ENCODE peak calls at places on chromosomes 12 and 14, in six cellular contexts. B is sigmoid colon, J is ovary, Z is ascending aorta, T is left ventricle myocardium inferior, S is PC-9. W is an unnamed sample.

GRCh38 chr14:54347044-54347443 is 49.8 kb upstream of the CDKN3 start:
- DNase-seq in B (no peak), J (no peak), Z (no peak), T (no peak), S (no peak), W (no peak)

GRCh38 chr14:99146991-99147740 is 124.8 kb downstream of the BCL11B start:
- DNase-seq in B (peak; percentile 25), J (no peak), Z (peak; percentile 24), T (no peak), S (no peak), W (no peak)

GRCh38 chr14:71658261-71658860 is 273.9 kb upstream of the RGS6 start:
- DNase-seq in B (no peak), J (no peak), Z (no peak), T (no peak), S (no peak), W (no peak)

GRCh38 chr14:37027188-37027824 is 145.1 kb downstream of the SLC25A21 start:
- DNase-seq in B (no peak), J (no peak), Z (no peak), T (no peak), S (no peak), W (no peak)

GRCh38 chr12:131260251-131260905 is 306.7 kb downstream of the ADGRD1 start:
- DNase-seq in B (no peak), J (no peak), Z (no peak), T (no peak), S (no peak), W (no peak)

GRCh38 chr14:90514015-90514398 is 117.2 kb downstream of the CALM1 start:
- DNase-seq in B (no peak), J (no peak), Z (no peak), T (no peak), S (no peak), W (no peak)

GRCh38 chr14:21087294-21088091 is 11.0 kb downstream of the ZNF219 start:
- DNase-seq in B (no peak), J (no peak), Z (no peak), T (no peak), S (no peak), W (peak; percentile 21)

GRCh38 chr12:5965950-5966383 is 20.9 kb upstream of the ANO2 start:
- DNase-seq in B (no peak), J (no peak), Z (no peak), T (peak; percentile 29), S (no peak), W (peak; percentile 40)

GRCh38 chr14:51457858-51458562 is 193.7 kb upstream of the FRMD6 start:
- DNase-seq in B (no peak), J (no peak), Z (no peak), T (no peak), S (no peak), W (no peak)

GRCh38 chr14:59200214-59200613 is 11.7 kb downstream of the DAAM1 start:
- DNase-seq in B (no peak), J (no peak), Z (no peak), T (no peak), S (no peak), W (no peak)

GRCh38 chr12:1920436-1920835 is 2.0 kb upstream of the CACNA2D4 start:
- DNase-seq in B (no peak), J (no peak), Z (no peak), T (no peak), S (no peak), W (no peak)

GRCh38 chr14:74595006-74595735 is 16.9 kb downstream of the LTBP2 start:
- DNase-seq in B (peak; percentile 87), J (peak; percentile 83), Z (peak; percentile 84), T (peak; percentile 83), S (no peak), W (no peak)

GRCh38 chr12:6551063-6551461 is 4.8 kb downstream of the IFFO1 start:
- DNase-seq in B (peak; percentile 88), J (peak; percentile 24), Z (peak; percentile 93), T (peak; percentile 82), S (no peak), W (peak; percentile 50)

GRCh38 chr12:85630851-85631250 is 205.4 kb downstream of the RASSF9 start:
- DNase-seq in B (no peak), J (no peak), Z (no peak), T (no peak), S (no peak), W (no peak)

GRCh38 chr12:92032101-92032500 is 113.5 kb downstream of the BTG1 start:
- DNase-seq in B (no peak), J (no peak), Z (no peak), T (no peak), S (no peak), W (no peak)
- H3K27ac ChIP-seq in B (peak overlapping the region; percentile 82), J (no peak overlapping the region), Z (peak overlapping the region; percentile 27), T (peak overlapping the region; percentile 83), S (no peak overlapping the region), W (no peak overlapping the region)

GRCh38 chr14:63594455-63595372 is 47.0 kb downstream of the WDR89 start:
- DNase-seq in B (no peak), J (no peak), Z (no peak), T (no peak), S (no peak), W (no peak)

GRCh38 chr14:63598821-63599220 is 42.9 kb downstream of the WDR89 start:
- DNase-seq in B (no peak), J (no peak), Z (no peak), T (no peak), S (no peak), W (no peak)

DNA sequence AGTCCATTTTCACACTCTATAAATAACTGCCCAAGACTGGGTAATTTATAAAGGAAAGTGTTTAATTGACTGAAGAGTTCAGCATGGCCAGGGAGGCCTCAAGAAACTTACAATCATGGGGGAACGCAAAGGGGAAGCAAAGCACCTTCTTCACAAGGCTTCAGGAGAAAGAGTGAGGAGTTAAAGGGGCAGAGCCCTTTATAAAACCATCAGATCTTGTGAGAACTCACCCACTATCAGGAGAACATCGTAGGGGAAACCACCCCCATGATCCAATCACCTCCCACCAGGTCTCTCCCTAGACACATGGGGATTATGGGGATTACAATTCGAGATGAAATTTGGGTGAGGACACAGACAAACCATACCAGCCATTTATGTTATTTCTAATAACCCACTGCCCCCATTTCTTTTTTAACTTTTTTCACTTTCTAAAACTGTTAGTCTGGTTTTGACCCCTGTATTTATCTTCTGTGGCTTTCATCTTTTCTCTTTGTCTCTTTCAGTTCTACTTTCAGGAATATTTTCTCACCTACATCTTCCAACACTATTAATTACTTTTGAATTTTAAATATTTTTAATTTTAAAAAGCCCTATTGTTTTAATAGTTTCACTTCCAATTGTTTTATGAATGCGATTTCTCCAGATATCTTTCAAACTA is 44.5 kb downstream of the WDR89 start:
- DNase-seq in B (no peak), J (no peak), Z (no peak), T (no peak), S (no peak), W (no peak)
- H3K27ac ChIP-seq in B (no peak overlapping the region), J (no peak overlapping the region), Z (no peak overlapping the region), T (no peak overlapping the region), S (no peak overlapping the region), W (no peak overlapping the region)

DNA sequence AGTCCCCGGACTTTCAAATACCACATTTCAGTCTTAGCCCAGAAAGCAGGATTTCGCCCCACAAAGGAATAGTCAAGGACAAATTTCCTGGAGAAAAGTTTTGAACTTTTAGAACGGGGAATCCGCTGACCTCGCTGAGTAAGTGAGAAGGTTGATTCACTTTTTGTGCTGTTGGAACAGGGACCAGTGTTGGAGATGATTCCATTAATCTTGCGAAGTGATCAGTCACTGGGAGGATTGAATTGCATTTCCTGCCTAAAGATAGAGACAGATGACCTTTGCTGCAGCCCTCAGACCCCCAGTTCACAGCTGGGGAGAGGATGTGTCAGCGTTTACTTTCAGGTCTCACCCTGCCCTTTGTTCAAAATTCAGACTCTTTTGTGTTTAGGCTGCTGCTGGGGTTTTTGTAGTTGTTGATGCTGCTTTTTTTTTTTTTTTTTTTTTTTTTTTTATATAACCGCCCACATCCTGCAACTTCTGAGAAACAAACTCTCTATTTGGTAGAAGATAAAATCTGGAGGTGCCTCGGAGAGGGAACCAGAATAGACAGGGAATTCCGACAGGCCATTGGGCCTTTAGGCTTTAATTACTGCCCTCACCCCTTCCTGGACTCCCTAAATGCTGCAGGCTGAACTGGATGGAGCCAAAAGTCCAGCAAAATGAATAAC is 9.8 kb upstream of the KDM2B start:
- DNase-seq in B (no peak), J (no peak), Z (no peak), T (no peak), S (no peak), W (no peak)
- H3K27ac ChIP-seq in B (peak overlapping the region; percentile 84), J (peak overlapping the region; percentile 71), Z (peak overlapping the region; percentile 58), T (peak overlapping the region; percentile 79), S (no peak overlapping the region), W (no peak overlapping the region)

GRCh38 chr14:61489932-61490331 is 168.6 kb downstream of the PRKCH start:
- DNase-seq in B (peak; percentile 74), J (no peak), Z (peak; percentile 78), T (peak; percentile 46), S (peak; percentile 63), W (no peak)
- H3K27ac ChIP-seq in B (no peak overlapping the region), J (no peak overlapping the region), Z (peak overlapping the region; percentile 42), T (peak overlapping the region; percentile 79), S (peak overlapping the region; percentile 30), W (peak overlapping the region; percentile 66)

DNA sequence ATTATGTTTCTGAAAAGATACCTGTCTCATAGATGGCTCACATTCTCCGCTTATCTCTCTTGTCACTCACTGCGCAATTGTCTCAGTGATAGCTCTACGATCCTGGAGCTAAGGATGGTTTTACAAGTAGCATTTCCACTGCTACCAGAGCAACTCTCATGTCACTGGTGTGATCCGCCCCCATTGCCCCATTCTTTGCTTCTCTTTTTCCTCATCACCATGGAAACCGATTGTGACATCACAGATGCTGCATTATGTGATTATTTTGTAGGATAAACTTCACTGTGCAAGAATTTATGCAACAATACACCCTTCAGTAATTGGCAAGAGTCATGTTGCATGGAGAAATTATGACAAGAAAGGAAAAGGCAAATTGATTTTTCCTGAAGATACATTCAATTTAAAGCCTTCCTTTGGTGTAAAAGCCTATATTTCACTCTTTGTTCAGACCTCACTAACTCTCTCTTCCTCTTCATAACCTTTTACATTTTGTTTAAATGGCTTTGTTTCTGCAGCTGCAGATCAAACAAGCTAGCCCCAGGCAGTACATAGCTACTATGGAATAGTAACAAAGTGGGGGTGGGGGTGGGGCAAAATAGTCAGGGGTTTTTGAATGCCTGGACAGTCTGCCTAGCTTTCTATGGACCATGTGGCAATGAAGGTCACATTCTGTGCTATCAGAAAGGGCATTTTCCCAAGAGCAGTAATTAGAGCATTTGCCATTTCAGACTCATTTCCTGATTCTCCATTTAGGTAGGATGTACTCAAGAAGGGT is 539.8 kb downstream of the NRXN3 start:
- DNase-seq in B (no peak), J (no peak), Z (no peak), T (no peak), S (no peak), W (no peak)
- H3K27ac ChIP-seq in B (no peak overlapping the region), J (no peak overlapping the region), Z (no peak overlapping the region), T (no peak overlapping the region), S (no peak overlapping the region), W (no peak overlapping the region)